ENCODE peak calls at places on chromosome 1, in eight cellular contexts. A, U, X, Z, F, H, I and D are unnamed samples.

GRCh38 chr1:83769594-83770321 is 229.2 kb downstream of the TTLL7 start:
- DNase-seq in A (no peak), U (no peak), X (no peak), Z (no peak), F (no peak), H (no peak), I (no peak), D (no peak)

GRCh38 chr1:171739646-171740045 is 2.2 kb downstream of the VAMP4 start:
- DNase-seq in A (no peak), U (no peak), X (no peak), Z (no peak), F (no peak), H (no peak), I (no peak), D (no peak)

GRCh38 chr1:9047019-9047418 is 20.8 kb upstream of the SLC2A7 start:
- DNase-seq in A (no peak), U (no peak), X (no peak), Z (no peak), F (no peak), H (no peak), I (no peak), D (no peak)

GRCh38 chr1:172637522-172637921 is 21.4 kb upstream of the FASLG start:
- DNase-seq in A (peak; percentile 15), U (peak; percentile 75), X (no peak), Z (no peak), F (no peak), H (no peak), I (no peak), D (peak; percentile 88)

GRCh38 chr1:114764689-114765088 is 6.9 kb upstream of the CSDE1 start:
- DNase-seq in A (no peak), U (no peak), X (no peak), Z (no peak), F (no peak), H (no peak), I (no peak), D (no peak)

GRCh38 chr1:198267921-198268320 is 111.1 kb downstream of the NEK7 start:
- DNase-seq in A (no peak), U (no peak), X (no peak), Z (no peak), F (no peak), H (no peak), I (no peak), D (no peak)

GRCh38 chr1:90717665-90718410 is 736 bp upstream of the BARHL2 start:
- DNase-seq in A (peak; percentile 73), U (no peak), X (no peak), Z (no peak), F (peak; percentile 80), H (peak; percentile 91), I (peak; percentile 86), D (peak; percentile 46)

GRCh38 chr1:240093120-240093961 is 1.7 kb downstream of the FMN2 start:
- DNase-seq in A (peak; percentile 64), U (no peak), X (peak; percentile 33), Z (no peak), F (peak; percentile 72), H (peak; percentile 64), I (peak; percentile 67), D (peak; percentile 39)

GRCh38 chr1:110200666-110201065 is 9.4 kb upstream of the KCNC4 start:
- DNase-seq in A (peak; percentile 36), U (no peak), X (no peak), Z (no peak), F (no peak), H (no peak), I (no peak), D (peak; percentile 43)

GRCh38 chr1:11845641-11846335 is 1.8 kb downstream of the NPPA start:
- DNase-seq in A (peak; percentile 88), U (no peak), X (peak; percentile 48), Z (no peak), F (no peak), H (peak; percentile 77), I (no peak), D (peak; percentile 45)

GRCh38 chr1:178682429-178682828 is 42.6 kb upstream of the RALGPS2 start:
- DNase-seq in A (no peak), U (no peak), X (no peak), Z (no peak), F (no peak), H (no peak), I (no peak), D (no peak)

GRCh38 chr1:58739851-58740466 is 40.1 kb upstream of the MYSM1 start:
- DNase-seq in A (peak; percentile 53), U (no peak), X (peak; percentile 52), Z (no peak), F (no peak), H (peak; percentile 87), I (no peak), D (peak; percentile 85)

GRCh38 chr1:151032164-151032563 is 4.2 kb upstream of the BNIPL start:
- DNase-seq in A (no peak), U (no peak), X (no peak), Z (no peak), F (no peak), H (no peak), I (no peak), D (no peak)

GRCh38 chr1:228004331-228004871 is 2.4 kb upstream of the WNT3A start:
- DNase-seq in A (peak; percentile 67), U (no peak), X (no peak), Z (peak; percentile 29), F (peak; percentile 53), H (peak; percentile 66), I (peak; percentile 78), D (peak; percentile 36)

GRCh38 chr1:243230914-243231313 is 24.2 kb downstream of the CEP170 start:
- DNase-seq in A (peak; percentile 53), U (no peak), X (no peak), Z (no peak), F (no peak), H (peak; percentile 12), I (no peak), D (peak; percentile 28)

GRCh38 chr1:169741666-169742394 is 8.0 kb upstream of the SELE start:
- DNase-seq in A (peak; percentile 6), U (peak; percentile 83), X (no peak), Z (peak; percentile 48), F (no peak), H (no peak), I (no peak), D (no peak)

GRCh38 chr1:183630748-183631147 is 4.8 kb downstream of the ARPC5 start:
- DNase-seq in A (no peak), U (no peak), X (no peak), Z (no peak), F (no peak), H (no peak), I (no peak), D (peak; percentile 72)

DNA sequence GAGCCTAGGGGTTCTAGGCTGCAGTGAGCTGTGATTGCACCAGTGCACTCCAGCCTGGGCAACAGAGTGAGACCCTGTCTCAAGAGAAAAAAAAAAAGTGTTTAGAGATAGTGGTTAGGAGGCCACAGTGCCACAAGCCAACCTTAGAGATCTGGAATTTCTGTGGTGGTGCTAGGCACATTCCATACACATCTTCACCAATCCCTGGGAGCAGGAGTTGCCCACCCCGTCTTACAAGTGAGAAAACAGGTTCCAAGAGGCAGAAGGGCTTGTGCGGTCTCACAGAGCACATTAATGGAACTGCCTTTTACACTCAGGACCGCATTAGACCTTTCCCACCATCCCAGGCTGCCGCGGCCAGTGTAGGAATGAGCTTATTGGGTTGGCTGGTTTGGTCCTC is 93.2 kb downstream of the EPHB2 start:
- DNase-seq in A (no peak), U (no peak), X (no peak), Z (no peak), F (no peak), H (no peak), I (no peak), D (no peak)
- H3K27ac ChIP-seq in A (no peak overlapping the region), U (no peak overlapping the region), X (no peak overlapping the region), Z (no peak overlapping the region), F (no peak overlapping the region), H (no peak overlapping the region), I (no peak overlapping the region), D (no peak overlapping the region)

GRCh38 chr1:201709564-201710295 is 119.2 kb upstream of the IPO9 start:
- DNase-seq in A (peak; percentile 80), U (peak; percentile 77), X (no peak), Z (peak; percentile 69), F (peak; percentile 93), H (peak; percentile 83), I (peak; percentile 84), D (peak; percentile 74)
- H3K4me1 ChIP-seq in A (no peaks in the 10 kb centered on the region), U (peaks cover 42% of the 10 kb centered on the region), X (peaks cover 13% of the 10 kb centered on the region), Z (peaks cover 21% of the 10 kb centered on the region), F (peaks cover 6% of the 10 kb centered on the region), H (peaks cover 41% of the 10 kb centered on the region), I (no peaks in the 10 kb centered on the region), D (peaks cover 25% of the 10 kb centered on the region)

DNA sequence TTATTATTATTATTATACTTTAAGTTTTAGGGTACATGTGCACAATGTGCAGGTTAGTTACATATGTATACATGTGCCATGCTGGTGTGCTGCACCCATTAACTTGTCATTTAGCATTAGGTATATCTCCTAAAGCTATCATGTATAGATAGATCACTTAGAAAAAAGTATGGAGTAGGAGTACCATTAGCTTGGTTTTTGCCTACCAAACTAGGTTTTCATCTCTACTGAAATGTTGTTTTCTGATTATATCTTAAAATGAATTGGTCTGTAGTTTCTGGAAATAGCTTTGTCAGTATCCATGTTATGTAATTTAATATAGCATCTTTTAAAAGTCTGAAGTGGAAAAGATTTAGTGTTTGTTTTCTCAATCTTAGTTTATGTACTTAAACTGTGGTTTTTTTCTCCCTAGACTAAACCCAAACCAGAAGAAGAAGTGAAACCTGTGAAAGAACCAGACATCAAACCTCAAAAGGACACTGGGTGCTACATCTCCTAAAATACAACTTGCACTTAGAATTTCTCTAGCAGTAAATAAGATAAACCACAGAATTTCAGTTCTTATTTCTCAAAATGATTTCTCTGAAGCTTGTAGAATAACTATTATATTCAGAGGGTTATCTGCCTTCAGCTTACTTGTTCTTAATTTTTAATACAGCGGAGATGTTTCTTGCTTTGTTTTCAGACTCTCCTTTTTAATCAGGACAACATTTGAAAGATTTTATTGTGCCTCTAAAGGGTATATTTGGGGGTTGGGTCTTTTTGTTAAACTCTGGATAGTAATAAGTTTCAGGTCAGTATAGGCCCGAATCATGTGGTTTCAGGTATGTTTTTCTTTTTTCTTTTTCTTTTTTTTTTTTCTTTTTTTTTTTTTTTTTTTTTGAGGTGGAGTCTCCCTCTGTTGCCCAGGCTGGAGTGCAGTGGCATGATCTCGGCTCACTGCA is 4.5 kb upstream of the FAM177B start:
- DNase-seq in A (no peak), U (no peak), X (no peak), Z (no peak), F (no peak), H (no peak), I (no peak), D (no peak)
- H3K27ac ChIP-seq in A (no peak overlapping the region), U (no peak overlapping the region), X (no peak overlapping the region), Z (no peak overlapping the region), F (no peak overlapping the region), H (no peak overlapping the region), I (no peak overlapping the region), D (no peak overlapping the region)

GRCh38 chr1:225446298-225446941 is 18.6 kb upstream of the LBR start:
- DNase-seq in A (no peak), U (no peak), X (no peak), Z (no peak), F (no peak), H (no peak), I (no peak), D (no peak)

GRCh38 chr1:225445644-225446297 is 17.9 kb upstream of the LBR start:
- DNase-seq in A (no peak), U (no peak), X (no peak), Z (no peak), F (no peak), H (no peak), I (no peak), D (no peak)

GRCh38 chr1:225447649-225448048 is 19.8 kb upstream of the LBR start:
- DNase-seq in A (no peak), U (no peak), X (no peak), Z (no peak), F (no peak), H (no peak), I (no peak), D (no peak)

GRCh38 chr1:225448146-225448805 is 20.4 kb upstream of the LBR start:
- DNase-seq in A (no peak), U (no peak), X (no peak), Z (no peak), F (no peak), H (no peak), I (no peak), D (no peak)

GRCh38 chr1:225447001-225447615 is 19.3 kb upstream of the LBR start:
- DNase-seq in A (no peak), U (no peak), X (no peak), Z (no peak), F (no peak), H (no peak), I (no peak), D (no peak)
- H3K4me1 ChIP-seq in A (peaks cover 12% of the 10 kb centered on the region), U (peaks cover 13% of the 10 kb centered on the region), X (peaks cover 3% of the 10 kb centered on the region), Z (peaks cover 23% of the 10 kb centered on the region), F (no peaks in the 10 kb centered on the region), H (peaks cover 9% of the 10 kb centered on the region), I (peaks cover 8% of the 10 kb centered on the region), D (peaks cover 10% of the 10 kb centered on the region)